ENCODE peak calls at places on chromosomes 13 and 19, in seven cellular contexts. Q is mesenchymal stem cell, U is H9, P is mesendoderm, F is H1, V is IMR-90, M is trophoblast cell. H is an unnamed sample.

GRCh38 chr13:48653074-48654054 is at the start of gene CYSLTR2:
- DNase-seq in M (no peak), P (peak), U (no peak), V (peak), Q (peak), F (no peak), H (no peak)

GRCh38 chr13:102651392-102651791 is 43.5 kb downstream of the METTL21C start:
- DNase-seq in V (peak), M (no peak), U (no peak), P (no peak), F (no peak), Q (peak), H (no peak)

GRCh38 chr13:31540316-31540715 is 199.0 kb upstream of the RXFP2 start:
- DNase-seq in F (no peak), U (no peak), V (no peak), P (no peak), M (no peak), Q (no peak), H (no peak)

GRCh38 chr13:60398949-60399589 is 2.0 kb downstream of the TDRD3 start:
- DNase-seq in U (no peak), P (no peak), M (no peak), Q (peak), V (peak), F (no peak), H (no peak)

GRCh38 chr13:97278395-97279078 is 56.4 kb downstream of the MBNL2 start:
- DNase-seq in M (peak), V (no peak), Q (no peak), F (no peak), P (no peak), U (no peak), H (no peak)

GRCh38 chr19:19619849-19620210 is 1.3 kb upstream of the PBX4 start:
- DNase-seq in F (no peak), P (no peak), M (no peak), U (no peak), Q (no peak), V (no peak), H (no peak)

GRCh38 chr13:92463134-92463533 is 763.5 kb upstream of the GPC6 start:
- DNase-seq in P (no peak), M (no peak), F (no peak), Q (no peak), U (no peak), V (no peak), H (no peak)

GRCh38 chr13:90485441-90485840 is 862.0 kb upstream of the MIR17HG start:
- DNase-seq in U (no peak), V (peak), M (no peak), F (no peak), Q (peak), P (no peak), H (no peak)

GRCh38 chr13:87872813-87873212 is 201.6 kb downstream of the SLITRK5 start:
- DNase-seq in F (no peak), M (no peak), Q (no peak), U (no peak), V (no peak), P (no peak), H (no peak)

GRCh38 chr13:68176486-68176885 is 946.4 kb upstream of the PCDH9 start:
- DNase-seq in M (no peak), P (no peak), U (no peak), Q (peak), V (peak), F (no peak), H (no peak)

GRCh38 chr19:33175886-33176669 is 18.1 kb upstream of the LRP3 start:
- DNase-seq in V (peak), P (peak), U (no peak), F (no peak), M (peak), Q (peak), H (no peak)

GRCh38 chr19:8413593-8413923 is 453 bp downstream of the MARCHF2 start:
- DNase-seq in Q (no peak), U (no peak), M (no peak), P (no peak), V (no peak), F (no peak), H (no peak)

GRCh38 chr13:51282322-51282721 is 57.2 kb upstream of the SERPINE3 start:
- DNase-seq in M (no peak), Q (no peak), P (no peak), V (no peak), F (no peak), U (peak), H (no peak)

GRCh38 chr13:114070098-114070799 is 62.2 kb downstream of the RASA3 start:
- DNase-seq in V (no peak), P (no peak), Q (no peak), U (no peak), M (no peak), F (no peak), H (no peak)

GRCh38 chr13:113937497-113938140 is 36.3 kb downstream of the C13orf46 start:
- DNase-seq in M (no peak), U (no peak), Q (no peak), V (no peak), P (no peak), F (no peak), H (no peak)

GRCh38 chr19:34474233-34474989 is 7.1 kb upstream of the WTIP start:
- DNase-seq in V (peak), F (no peak), M (no peak), Q (no peak), U (no peak), P (no peak), H (no peak)

DNA sequence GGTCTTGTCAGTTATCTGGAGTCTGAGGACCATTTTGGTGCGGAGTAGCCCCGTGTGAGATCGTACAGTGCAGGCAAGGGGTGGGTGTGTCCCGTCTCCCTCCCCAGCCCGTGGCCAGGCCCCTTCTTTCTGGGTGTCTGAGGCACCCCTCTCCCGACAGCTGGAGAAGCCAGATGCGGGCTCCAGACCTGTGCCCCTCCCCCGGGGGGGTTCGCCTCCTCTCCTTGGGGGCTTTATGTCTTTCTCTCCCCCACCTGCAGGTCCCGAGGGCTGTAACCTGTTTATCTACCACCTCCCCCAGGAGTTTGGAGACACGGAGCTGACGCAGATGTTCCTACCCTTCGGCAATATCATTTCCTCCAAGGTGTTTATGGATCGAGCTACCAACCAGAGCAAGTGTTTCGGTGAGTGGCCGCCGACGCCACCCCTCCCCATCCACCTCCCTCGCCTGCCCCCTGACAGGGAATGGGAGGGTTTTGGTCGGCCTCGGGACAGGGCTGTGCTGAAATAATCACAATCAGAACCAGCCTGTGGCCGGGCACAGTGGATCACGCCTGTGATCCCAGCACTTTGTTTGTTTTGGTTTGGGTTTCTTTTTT is 65.6 kb downstream of the CELF5 start:
- DNase-seq in M (no peak), V (no peak), F (no peak), P (no peak), U (no peak), Q (no peak), H (no peak)
- H2AK5ac ChIP-seq in M (no peak), V (no peak), F (no peak), P (no peak), U (no peak), Q (no peak), H (peak)

GRCh38 chr19:36081894-36082293 is 27.2 kb downstream of the WDR62 start:
- DNase-seq in P (no peak), Q (no peak), U (no peak), F (no peak), V (no peak), M (no peak), H (no peak)
- H2AK5ac ChIP-seq in P (no peak), Q (no peak), U (no peak), F (no peak), V (no peak), M (no peak), H (no peak)

DNA sequence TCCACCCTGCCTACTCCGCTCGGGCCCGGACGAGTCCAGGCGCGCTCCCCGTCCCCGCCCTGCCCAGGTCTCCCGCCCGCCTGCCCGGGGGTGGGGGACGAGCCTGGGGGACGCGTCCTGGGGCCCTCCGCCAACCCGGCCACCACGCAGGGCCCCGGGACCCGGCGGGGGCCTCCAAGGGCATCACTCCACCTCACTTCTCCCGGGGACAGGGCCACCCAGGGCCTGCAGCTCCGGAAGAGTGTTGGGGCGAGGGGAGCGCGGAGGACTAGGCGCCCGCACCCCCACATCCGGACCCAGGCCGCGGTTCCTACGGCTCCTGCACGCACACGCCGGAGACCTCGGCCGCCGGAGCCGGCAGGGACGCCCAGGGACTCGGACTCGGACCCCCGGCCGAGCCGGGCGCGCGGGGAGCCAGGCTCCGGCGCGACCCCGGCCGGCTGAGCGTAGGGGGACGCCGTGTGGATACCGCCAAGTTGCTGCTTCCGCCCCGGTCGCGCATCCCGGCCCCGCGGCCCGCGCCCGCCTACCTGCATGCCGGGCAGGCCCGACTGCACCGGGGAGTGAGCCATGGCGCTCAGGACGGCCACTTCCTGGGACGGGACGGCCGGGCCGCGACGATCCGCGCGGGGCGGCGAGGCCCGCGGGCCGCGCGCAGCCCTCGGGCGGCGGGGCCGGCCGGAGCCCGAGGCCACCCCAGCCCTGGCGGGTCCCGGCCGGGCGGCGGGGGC is 527 bp downstream of the STK24 start:
- DNase-seq in Q (no peak), V (no peak), U (no peak), M (no peak), P (peak), F (no peak), H (peak)
- H2AK5ac ChIP-seq in Q (no peak), V (no peak), U (no peak), M (peak), P (no peak), F (no peak), H (peak)

DNA sequence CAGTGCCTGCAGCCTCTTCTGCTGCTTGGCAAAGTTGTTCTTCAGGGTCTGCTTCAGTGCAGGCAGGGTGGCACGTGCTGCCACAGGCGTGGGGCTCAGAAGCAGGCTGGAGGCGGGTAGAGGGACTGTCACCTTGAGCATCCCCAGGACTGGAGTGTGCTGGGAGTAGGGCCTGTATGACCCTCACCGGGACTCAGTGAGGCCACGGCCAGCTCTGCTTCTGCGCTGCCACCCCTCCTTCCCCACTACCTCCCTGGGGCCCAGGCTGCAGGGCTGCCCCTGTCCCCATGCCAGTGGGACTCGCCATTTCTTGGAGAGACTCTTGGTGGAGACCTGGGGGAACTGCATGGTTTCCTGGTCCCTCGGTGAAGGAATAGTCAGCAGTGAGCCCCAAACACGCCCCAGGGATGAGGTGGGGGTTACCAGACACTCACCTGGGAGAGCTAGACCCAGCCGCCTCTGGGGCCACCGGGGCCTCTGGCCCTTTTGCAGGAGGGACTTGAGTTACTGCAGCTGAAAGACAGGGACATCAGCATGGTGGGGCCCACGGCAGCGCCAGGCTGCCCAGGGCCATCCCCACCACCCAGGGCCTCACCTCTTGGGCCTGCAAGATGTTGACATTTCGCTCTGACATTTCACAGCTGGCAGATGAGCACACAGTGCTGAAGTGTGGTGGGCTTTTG is 29.9 kb downstream of the TUBA3C start:
- DNase-seq in U (no peak), V (no peak), Q (no peak), M (no peak), F (no peak), P (no peak), H (no peak)
- H2AK5ac ChIP-seq in U (no peak), V (no peak), Q (no peak), M (no peak), F (no peak), P (no peak), H (no peak)

DNA sequence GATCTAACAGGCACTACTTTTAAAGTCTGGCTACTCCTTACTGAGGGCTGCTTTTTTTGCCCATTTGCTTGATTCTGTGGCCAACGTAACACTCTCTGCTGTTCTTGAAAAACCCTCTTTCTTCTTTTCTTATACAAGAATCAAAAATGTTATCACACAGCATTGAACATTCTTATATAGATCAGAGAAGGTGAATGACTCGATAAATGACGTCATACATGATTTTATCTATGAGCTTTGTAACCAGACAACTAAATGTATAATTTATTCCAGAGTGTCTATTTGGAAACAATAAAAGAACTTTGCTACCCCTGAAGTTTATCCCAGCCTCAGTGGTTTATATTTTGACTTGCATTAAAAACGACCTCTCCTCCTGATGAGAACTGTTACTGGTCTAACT is 12.4 kb downstream of the RFX2 start:
- DNase-seq in Q (no peak), F (no peak), V (no peak), P (no peak), U (no peak), M (no peak), H (no peak)
- H2AK5ac ChIP-seq in Q (no peak), F (no peak), V (no peak), P (no peak), U (no peak), M (no peak), H (no peak)

GRCh38 chr19:30430206-30430734 is 58.1 kb downstream of the ZNF536 start:
- DNase-seq in Q (no peak), U (no peak), V (no peak), M (no peak), P (no peak), F (no peak), H (no peak)
- H2AK5ac ChIP-seq in Q (no peak), U (no peak), V (no peak), M (no peak), P (no peak), F (no peak), H (no peak)

GRCh38 chr13:53204598-53204997 is 176.0 kb downstream of the OLFM4 start:
- DNase-seq in V (no peak), P (no peak), M (no peak), U (no peak), Q (no peak), F (no peak), H (no peak)
- H2AK5ac ChIP-seq in V (no peak), P (no peak), M (no peak), U (no peak), Q (no peak), F (no peak), H (no peak)